ENCODE peak calls at places on chromosomes 3 and 15, in ten cellular contexts. J is stimulated activated CD8-positive, alpha-beta memory T cell treated with anti-CD3 and anti-CD28 coated beads, Interleukin-4, amount 100 ng/mL, for 24 hours; T is posterior vena cava; N is GM18507; P is HS-5; X is type B pancreatic cell; V is AG20443; K is non-pigmented ciliary epithelial cell; M is tibial nerve; L is NCI-H1694. A is an unnamed sample.

GRCh38 chr3:82085811-82086475 is 324.5 kb upstream of the GBE1 start:
- DNase-seq in J (no peak), T (no peak), N (no peak), P (no peak), X (no peak), V (no peak), K (no peak), M (no peak), L (no peak), A (no peak)

GRCh38 chr3:128616516-128617269 is 33.9 kb downstream of the RPN1 start:
- DNase-seq in J (no peak), T (peak), N (no peak), P (no peak), X (no peak), V (no peak), K (no peak), M (no peak), L (no peak), A (no peak)

GRCh38 chr3:125381743-125382142 is 6.6 kb upstream of the ZNF148 start:
- DNase-seq in J (no peak), T (no peak), N (no peak), P (peak), X (no peak), V (peak), K (no peak), M (no peak), L (no peak), A (peak)

GRCh38 chr3:67655364-67656121 is 1.1 kb upstream of the SUCLG2 start:
- DNase-seq in J (peak), T (no peak), N (no peak), P (no peak), X (no peak), V (no peak), K (no peak), M (no peak), L (no peak), A (no peak)

GRCh38 chr15:100438570-100438969 is 90.2 kb downstream of the CERS3 start:
- DNase-seq in J (peak), T (peak), N (no peak), P (no peak), X (no peak), V (no peak), K (no peak), M (peak), L (no peak), A (peak)

GRCh38 chr15:58410353-58410752 is 21.4 kb upstream of the LIPC start:
- DNase-seq in J (peak), T (no peak), N (no peak), P (no peak), X (no peak), V (peak), K (no peak), M (no peak), L (no peak), A (no peak)

GRCh38 chr3:50961361-50961760 is 286.6 kb downstream of the DOCK3 start:
- DNase-seq in J (no peak), T (no peak), N (no peak), P (no peak), X (no peak), V (no peak), K (no peak), M (no peak), L (no peak), A (no peak)

GRCh38 chr3:73813291-73813977 is 188.7 kb upstream of the PDZRN3 start:
- DNase-seq in J (no peak), T (no peak), N (no peak), P (peak), X (no peak), V (no peak), K (no peak), M (no peak), L (no peak), A (no peak)

GRCh38 chr3:113063126-113063894 is 72.5 kb downstream of the GTPBP8 start:
- DNase-seq in J (no peak), T (no peak), N (no peak), P (no peak), X (no peak), V (no peak), K (no peak), M (no peak), L (no peak), A (no peak)

GRCh38 chr3:14829811-14830210 is 11.0 kb downstream of the FGD5 start:
- DNase-seq in J (no peak), T (peak), N (no peak), P (no peak), X (no peak), V (no peak), K (no peak), M (no peak), L (no peak), A (no peak)

GRCh38 chr3:129592362-129593150 is 13.9 kb downstream of the PLXND1 start:
- DNase-seq in J (no peak), T (peak), N (no peak), P (no peak), X (no peak), V (peak), K (no peak), M (peak), L (no peak), A (no peak)

GRCh38 chr15:63090502-63091286 is 31.0 kb upstream of the LACTB start:
- DNase-seq in J (no peak), T (no peak), N (no peak), P (no peak), X (no peak), V (no peak), K (no peak), M (no peak), L (no peak), A (no peak)

GRCh38 chr3:194184265-194184751 is 48.4 kb downstream of the HES1 start:
- DNase-seq in J (no peak), T (no peak), N (no peak), P (no peak), X (no peak), V (no peak), K (no peak), M (no peak), L (no peak), A (no peak)

GRCh38 chr3:87052499-87053260 is 61.7 kb upstream of the VGLL3 start:
- DNase-seq in J (no peak), T (no peak), N (no peak), P (no peak), X (no peak), V (no peak), K (no peak), M (no peak), L (no peak), A (no peak)

GRCh38 chr15:29925227-29926082 is 103.2 kb upstream of the TJP1 start:
- DNase-seq in J (peak), T (peak), N (peak), P (no peak), X (peak), V (peak), K (no peak), M (peak), L (peak), A (peak)

GRCh38 chr15:81146006-81146405 is 11.9 kb downstream of the CFAP161 start:
- DNase-seq in J (no peak), T (no peak), N (no peak), P (no peak), X (no peak), V (no peak), K (no peak), M (no peak), L (no peak), A (no peak)

GRCh38 chr15:29132110-29132420 is 137.6 kb downstream of the NSMCE3 start:
- DNase-seq in J (no peak), T (peak), N (no peak), P (no peak), X (no peak), V (no peak), K (no peak), M (no peak), L (no peak), A (no peak)

GRCh38 chr15:58742424-58743160 is 6.9 kb downstream of the ADAM10 start:
- DNase-seq in J (no peak), T (no peak), N (no peak), P (no peak), X (no peak), V (no peak), K (peak), M (no peak), L (no peak), A (no peak)

GRCh38 chr3:71051893-71052687 is 531.4 kb downstream of the FOXP1 start:
- DNase-seq in J (no peak), T (no peak), N (no peak), P (no peak), X (no peak), V (peak), K (no peak), M (no peak), L (no peak), A (no peak)